ENCODE peak calls at places on chromosomes 7 and 10, in nine cellular contexts. D is RKO, G is endothelial cell, W is cardiac fibroblast, X is AG09319, L is lower leg skin, F is ELR, Z is MV-4-11, E is PC-3. B is an unnamed sample.

GRCh38 chr10:34454590-34455289 is 360.4 kb downstream of the PARD3 start:
- DNase-seq in D (no peak), G (no peak), W (peak; percentile 64), X (no peak), L (no peak), F (no peak), Z (no peak), E (no peak), B (no peak)

GRCh38 chr7:77222065-77222464 is 22.4 kb upstream of the FGL2 start:
- DNase-seq in D (no peak), G (no peak), W (no peak), X (no peak), L (no peak), F (no peak), Z (peak; percentile 77), E (no peak), B (no peak)

GRCh38 chr10:24694086-24694485 is 29.6 kb downstream of the ARHGAP21 start:
- DNase-seq in D (no peak), G (no peak), W (peak; percentile 41), X (peak; percentile 16), L (no peak), F (no peak), Z (peak; percentile 37), E (no peak), B (no peak)

GRCh38 chr7:72037494-72037893 is 374.6 kb downstream of the CALN1 start:
- DNase-seq in D (no peak), G (no peak), W (no peak), X (no peak), L (no peak), F (no peak), Z (no peak), E (no peak), B (no peak)

GRCh38 chr10:75187961-75188426 is 22.6 kb upstream of the VDAC2 start:
- DNase-seq in D (peak; percentile 66), G (peak; percentile 47), W (peak; percentile 80), X (no peak), L (peak; percentile 84), F (peak; percentile 79), Z (peak; percentile 35), E (peak; percentile 99), B (peak; percentile 70)

GRCh38 chr10:70940834-70941568 is 52.6 kb upstream of the PCBD1 start:
- DNase-seq in D (no peak), G (no peak), W (peak; percentile 28), X (no peak), L (no peak), F (no peak), Z (no peak), E (peak; percentile 37), B (peak; percentile 42)

GRCh38 chr10:93106631-93107072 is 33.0 kb downstream of the CYP26A1 start:
- DNase-seq in D (no peak), G (no peak), W (peak; percentile 16), X (no peak), L (no peak), F (no peak), Z (no peak), E (no peak), B (no peak)

GRCh38 chr7:45708046-45708950 is 134.1 kb downstream of the ADCY1 start:
- DNase-seq in D (no peak), G (no peak), W (no peak), X (no peak), L (peak; percentile 31), F (no peak), Z (no peak), E (no peak), B (no peak)

GRCh38 chr7:7203813-7204575 is 21.6 kb downstream of the C1GALT1 start:
- DNase-seq in D (no peak), G (no peak), W (no peak), X (no peak), L (no peak), F (no peak), Z (peak; percentile 80), E (no peak), B (no peak)

GRCh38 chr7:120825576-120825975 is 32.4 kb downstream of the TSPAN12 start:
- DNase-seq in D (no peak), G (no peak), W (no peak), X (no peak), L (no peak), F (no peak), Z (no peak), E (peak; percentile 4), B (no peak)

GRCh38 chr10:19332304-19332703 is 283.7 kb downstream of the MALRD1 start:
- DNase-seq in D (no peak), G (no peak), W (peak; percentile 32), X (no peak), L (no peak), F (no peak), Z (no peak), E (no peak), B (no peak)

GRCh38 chr10:98388086-98388655 is 26.8 kb downstream of the PYROXD2 start:
- DNase-seq in D (no peak), G (no peak), W (no peak), X (no peak), L (no peak), F (no peak), Z (no peak), E (no peak), B (no peak)

GRCh38 chr7:82098410-82098809 is 328.6 kb upstream of the HGF start:
- DNase-seq in D (no peak), G (no peak), W (no peak), X (no peak), L (no peak), F (no peak), Z (no peak), E (no peak), B (no peak)

GRCh38 chr7:138981332-138982203 is at the start of gene KIAA1549:
- DNase-seq in D (peak; percentile 86), G (peak; percentile 80), W (peak; percentile 74), X (peak; percentile 31), L (peak; percentile 86), F (peak; percentile 76), Z (peak; percentile 29), E (peak; percentile 77), B (no peak)

GRCh38 chr10:100186253-100186780 is 488 bp upstream of the ERLIN1 start:
- DNase-seq in D (peak; percentile 72), G (peak; percentile 27), W (peak; percentile 70), X (no peak), L (peak; percentile 85), F (peak; percentile 58), Z (peak; percentile 44), E (peak; percentile 25), B (no peak)

GRCh38 chr7:82423446-82423845 is 20.1 kb downstream of the CACNA2D1 start:
- DNase-seq in D (no peak), G (no peak), W (peak; percentile 24), X (no peak), L (no peak), F (no peak), Z (no peak), E (no peak), B (no peak)

GRCh38 chr7:4665661-4666060 is 16.4 kb upstream of the FOXK1 start:
- DNase-seq in D (no peak), G (no peak), W (peak; percentile 90), X (peak; percentile 82), L (no peak), F (peak; percentile 79), Z (peak; percentile 57), E (peak; percentile 28), B (peak; percentile 61)

GRCh38 chr7:78345979-78346378 is 547.4 kb downstream of the PHTF2 start:
- DNase-seq in D (no peak), G (no peak), W (no peak), X (no peak), L (no peak), F (no peak), Z (no peak), E (no peak), B (no peak)

GRCh38 chr7:133851416-133851815 is 275.7 kb upstream of the LRGUK start:
- DNase-seq in D (no peak), G (no peak), W (no peak), X (no peak), L (no peak), F (no peak), Z (no peak), E (peak; percentile 17), B (no peak)

GRCh38 chr7:35519971-35520809 is 174.7 kb downstream of the HERPUD2 start:
- DNase-seq in D (peak; percentile 74), G (peak; percentile 78), W (peak; percentile 88), X (peak; percentile 16), L (no peak), F (peak; percentile 78), Z (peak; percentile 64), E (peak; percentile 81), B (peak; percentile 77)

GRCh38 chr7:75743455-75743859 is 4.7 kb upstream of the HIP1 start:
- DNase-seq in D (no peak), G (no peak), W (peak; percentile 64), X (no peak), L (no peak), F (no peak), Z (peak; percentile 26), E (no peak), B (no peak)

GRCh38 chr10:44199991-44200655 is 184.8 kb downstream of the CXCL12 start:
- DNase-seq in D (no peak), G (no peak), W (no peak), X (no peak), L (no peak), F (no peak), Z (no peak), E (no peak), B (no peak)

GRCh38 chr10:17784701-17785100 is 24.4 kb upstream of the MRC1 start:
- DNase-seq in D (peak; percentile 46), G (no peak), W (peak; percentile 37), X (no peak), L (no peak), F (peak; percentile 79), Z (no peak), E (peak; percentile 46), B (peak; percentile 40)

GRCh38 chr10:58972576-58973234 is 203.7 kb upstream of the PHYHIPL start:
- DNase-seq in D (no peak), G (no peak), W (no peak), X (no peak), L (no peak), F (no peak), Z (no peak), E (no peak), B (no peak)

GRCh38 chr7:97075928-97076327 is 41.6 kb upstream of the SDHAF3 start:
- DNase-seq in D (no peak), G (no peak), W (no peak), X (no peak), L (no peak), F (no peak), Z (no peak), E (peak; percentile 11), B (no peak)

GRCh38 chr7:44368885-44369284 is 43.5 kb upstream of the CAMK2B start:
- DNase-seq in D (no peak), G (no peak), W (no peak), X (no peak), L (no peak), F (peak; percentile 74), Z (no peak), E (peak; percentile 89), B (peak; percentile 48)

GRCh38 chr10:100529473-100530298 is at the start of gene NDUFB8:
- DNase-seq in D (peak; percentile 83), G (peak; percentile 82), W (peak; percentile 90), X (peak; percentile 46), L (peak; percentile 97), F (peak; percentile 86), Z (peak; percentile 76), E (peak; percentile 76), B (peak; percentile 43)

GRCh38 chr7:141600607-141601006 is 49.4 kb downstream of the AGK start:
- DNase-seq in D (no peak), G (no peak), W (no peak), X (no peak), L (no peak), F (no peak), Z (no peak), E (no peak), B (no peak)

GRCh38 chr10:103072276-103072675 is 120.8 kb downstream of the NT5C2 start:
- DNase-seq in D (no peak), G (no peak), W (no peak), X (no peak), L (no peak), F (no peak), Z (no peak), E (no peak), B (no peak)